ENCODE peak calls at places on chromosome 3, in nine cellular contexts. C is WERI-Rb-1; J is sigmoid colon; W is A549; Y is CD8-positive, alpha-beta memory T cell; N is H7; H is adrenal gland; V is hepatocyte; S is Panc1. F is an unnamed sample.

GRCh38 chr3:15297592-15298350 is 34.6 kb downstream of the SH3BP5 start:
- DNase-seq in C (peak; percentile 52), J (peak; percentile 39), W (no peak), Y (no peak), N (no peak), H (no peak), V (no peak), S (no peak), F (no peak)

GRCh38 chr3:56468184-56469106 is at the start of gene ERC2:
- DNase-seq in C (peak; percentile 83), J (no peak), W (peak; percentile 6), Y (no peak), N (peak; percentile 95), H (peak; percentile 68), V (peak; percentile 82), S (no peak), F (peak; percentile 93)

GRCh38 chr3:107421170-107421792 is 44.0 kb downstream of the CCDC54 start:
- DNase-seq in C (no peak), J (no peak), W (no peak), Y (peak; percentile 35), N (peak; percentile 44), H (no peak), V (peak; percentile 74), S (peak; percentile 54), F (peak; percentile 85)

GRCh38 chr3:75692061-75692460 is 27.9 kb downstream of the FRG2C start:
- DNase-seq in C (no peak), J (no peak), W (no peak), Y (no peak), N (no peak), H (no peak), V (no peak), S (no peak), F (no peak)

GRCh38 chr3:110459021-110459420 is 612.6 kb upstream of the NECTIN3 start:
- DNase-seq in C (no peak), J (no peak), W (no peak), Y (no peak), N (no peak), H (no peak), V (no peak), S (no peak), F (peak; percentile 49)

GRCh38 chr3:59300727-59301134 is 250.9 kb upstream of the CFAP20DC start:
- DNase-seq in C (no peak), J (no peak), W (no peak), Y (no peak), N (no peak), H (no peak), V (no peak), S (no peak), F (no peak)

GRCh38 chr3:112519424-112520001 is 20.2 kb upstream of the BTLA start:
- DNase-seq in C (peak; percentile 29), J (no peak), W (peak; percentile 50), Y (peak; percentile 50), N (peak; percentile 18), H (peak; percentile 22), V (peak; percentile 77), S (peak; percentile 36), F (peak; percentile 62)

GRCh38 chr3:195767792-195768191 is 43.9 kb downstream of the MUC4 start:
- DNase-seq in C (no peak), J (peak; percentile 24), W (no peak), Y (no peak), N (peak; percentile 34), H (no peak), V (no peak), S (no peak), F (no peak)

GRCh38 chr3:71305246-71306206 is 278.0 kb downstream of the FOXP1 start:
- DNase-seq in C (no peak), J (no peak), W (no peak), Y (no peak), N (peak; percentile 53), H (no peak), V (peak; percentile 49), S (no peak), F (peak; percentile 45)

GRCh38 chr3:12756635-12757034 is 2.4 kb downstream of the TMEM40 start:
- DNase-seq in C (no peak), J (no peak), W (no peak), Y (no peak), N (no peak), H (no peak), V (no peak), S (no peak), F (no peak)

GRCh38 chr3:111252795-111253194 is 181.2 kb downstream of the NECTIN3 start:
- DNase-seq in C (no peak), J (no peak), W (no peak), Y (no peak), N (peak; percentile 22), H (peak; percentile 25), V (peak; percentile 53), S (no peak), F (peak; percentile 59)

GRCh38 chr3:134029256-134029733 is 430 bp downstream of the SLCO2A1 start:
- DNase-seq in C (no peak), J (no peak), W (no peak), Y (no peak), N (peak; percentile 71), H (no peak), V (peak; percentile 50), S (no peak), F (no peak)

GRCh38 chr3:87082806-87083440 is 92.0 kb upstream of the VGLL3 start:
- DNase-seq in C (peak; percentile 25), J (no peak), W (peak; percentile 51), Y (no peak), N (peak; percentile 55), H (no peak), V (peak; percentile 80), S (peak; percentile 46), F (peak; percentile 82)

GRCh38 chr3:16286161-16286560 is 21.1 kb downstream of the OXNAD1 start:
- DNase-seq in C (no peak), J (no peak), W (no peak), Y (peak; percentile 83), N (no peak), H (no peak), V (no peak), S (no peak), F (no peak)

GRCh38 chr3:161325059-161325458 is 46.3 kb downstream of the SPTSSB start:
- DNase-seq in C (no peak), J (no peak), W (no peak), Y (no peak), N (no peak), H (no peak), V (no peak), S (no peak), F (no peak)

GRCh38 chr3:53646723-53647122 is 152.3 kb downstream of the CACNA1D start:
- DNase-seq in C (no peak), J (no peak), W (no peak), Y (no peak), N (no peak), H (no peak), V (no peak), S (no peak), F (no peak)

GRCh38 chr3:171407746-171408145 is 52.5 kb downstream of the TNIK start:
- DNase-seq in C (no peak), J (no peak), W (no peak), Y (no peak), N (no peak), H (no peak), V (no peak), S (no peak), F (peak; percentile 52)

GRCh38 chr3:100426029-100426682 is 24.8 kb downstream of the LNP1 start:
- DNase-seq in C (peak; percentile 24), J (no peak), W (no peak), Y (no peak), N (no peak), H (no peak), V (peak; percentile 45), S (no peak), F (no peak)

GRCh38 chr3:4768521-4768920 is 210.7 kb upstream of the BHLHE40 start:
- DNase-seq in C (no peak), J (no peak), W (no peak), Y (no peak), N (no peak), H (no peak), V (no peak), S (no peak), F (no peak)

GRCh38 chr3:184417619-184418327 is 37.9 kb downstream of the CHRD start:
- DNase-seq in C (peak; percentile 72), J (peak; percentile 81), W (peak; percentile 44), Y (peak; percentile 44), N (peak; percentile 85), H (peak; percentile 73), V (peak; percentile 81), S (peak; percentile 22), F (peak; percentile 77)

GRCh38 chr3:38555149-38555840 is 59.2 kb downstream of the EXOG start:
- DNase-seq in C (peak; percentile 1), J (peak; percentile 25), W (no peak), Y (no peak), N (no peak), H (no peak), V (no peak), S (no peak), F (no peak)

GRCh38 chr3:195117978-195118581 is 152.9 kb downstream of the XXYLT1 start:
- DNase-seq in C (no peak), J (no peak), W (no peak), Y (no peak), N (no peak), H (no peak), V (peak; percentile 86), S (no peak), F (peak; percentile 54)

DNA sequence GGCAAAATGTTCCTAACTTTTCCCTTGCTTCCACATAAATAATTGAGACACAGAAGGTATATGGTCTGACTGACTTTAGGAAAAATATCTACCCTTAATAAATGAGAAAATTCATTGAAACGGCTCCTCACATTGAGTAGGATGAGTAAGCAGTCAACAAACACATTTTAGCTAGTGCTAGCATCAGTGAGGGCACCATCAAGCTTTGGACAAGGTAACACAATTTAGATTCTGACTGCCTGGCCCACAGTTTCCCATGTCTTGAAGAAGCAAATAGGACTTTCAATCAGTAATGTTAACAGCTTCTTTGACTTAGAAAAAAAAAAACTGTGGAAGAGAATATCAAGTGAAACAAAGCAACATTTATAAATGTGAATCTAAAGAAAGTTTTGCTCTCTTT is 70.1 kb upstream of the MBNL1 start:
- DNase-seq in C (no peak), J (no peak), W (no peak), Y (no peak), N (no peak), H (no peak), V (no peak), S (no peak), F (no peak)
- H3K4me3 ChIP-seq in C (no peak overlapping the region), J (no peak overlapping the region), W (no peak overlapping the region), Y (peak overlapping the region; percentile 48), N (no peak overlapping the region), H (no peak overlapping the region), V (no peak overlapping the region), S (no peak overlapping the region), F (no peak overlapping the region)

GRCh38 chr3:72888546-72889309 is 882 bp downstream of the GXYLT2 start:
- DNase-seq in C (peak; percentile 15), J (no peak), W (peak; percentile 43), Y (no peak), N (peak; percentile 68), H (no peak), V (no peak), S (no peak), F (peak; percentile 64)
- H3K4me3 ChIP-seq in C (peak overlapping the region; percentile 59), J (peak overlapping the region; percentile 49), W (peak overlapping the region; percentile 71), Y (no peak overlapping the region), N (peak overlapping the region; percentile 53), H (peak overlapping the region; percentile 67), V (peak overlapping the region; percentile 49), S (peak overlapping the region; percentile 49), F (peak overlapping the region; percentile 47)

GRCh38 chr3:138434875-138435772 is 708 bp downstream of the ESYT3 start:
- DNase-seq in C (no peak), J (no peak), W (no peak), Y (no peak), N (peak; percentile 91), H (no peak), V (peak; percentile 35), S (no peak), F (peak; percentile 23)
- H3K4me3 ChIP-seq in C (no peak overlapping the region), J (peak overlapping the region; percentile 68), W (peak overlapping the region; percentile 56), Y (peak overlapping the region; percentile 19), N (peak overlapping the region; percentile 68), H (peak overlapping the region; percentile 46), V (peak overlapping the region; percentile 34), S (peak overlapping the region; percentile 56), F (peak overlapping the region; percentile 39)

GRCh38 chr3:46981932-46982471 is 2.5 kb downstream of the NBEAL2 start:
- DNase-seq in C (no peak), J (no peak), W (no peak), Y (no peak), N (peak; percentile 83), H (no peak), V (peak; percentile 62), S (no peak), F (no peak)
- H3K4me3 ChIP-seq in C (no peak overlapping the region), J (no peak overlapping the region), W (no peak overlapping the region), Y (no peak overlapping the region), N (no peak overlapping the region), H (no peak overlapping the region), V (no peak overlapping the region), S (no peak overlapping the region), F (no peak overlapping the region)

F was measured in cardiac muscle cell.